ENCODE peak calls at places on chromosome 14, in five cellular contexts. One of them, this sample, is unnamed.

GRCh38 chr14:69484444-69485113 is at the start of gene PLEKHD1:
- DNase-seq in AG04450: no peak
- DNase-seq in endothelial cell: peak
- DNase-seq in hypothalamus: no peak
- DNase-seq in H4: no peak
- DNase-seq in this sample: peak

GRCh38 chr14:29858299-29858698 is 69.3 kb downstream of the PRKD1 start:
- DNase-seq in endothelial cell: no peak
- DNase-seq in H4: no peak
- DNase-seq in AG04450: no peak
- DNase-seq in hypothalamus: no peak
- DNase-seq in this sample: no peak

GRCh38 chr14:101126376-101127130 is 223.0 kb upstream of the RTL1 start:
- DNase-seq in endothelial cell: no peak
- DNase-seq in AG04450: no peak
- DNase-seq in H4: no peak
- DNase-seq in hypothalamus: no peak
- DNase-seq in this sample: peak

GRCh38 chr14:67187210-67187609 is 2.0 kb upstream of the GARIN2 start:
- DNase-seq in H4: peak
- DNase-seq in hypothalamus: no peak
- DNase-seq in AG04450: no peak
- DNase-seq in endothelial cell: no peak
- DNase-seq in this sample: no peak

GRCh38 chr14:22450266-22450665 is 138.8 kb downstream of the DAD1 start:
- DNase-seq in hypothalamus: no peak
- DNase-seq in endothelial cell: no peak
- DNase-seq in AG04450: no peak
- DNase-seq in H4: no peak
- DNase-seq in this sample: no peak

GRCh38 chr14:43090380-43090779 is 1416.7 kb downstream of the FSCB start:
- DNase-seq in endothelial cell: no peak
- DNase-seq in hypothalamus: no peak
- DNase-seq in H4: no peak
- DNase-seq in AG04450: no peak
- DNase-seq in this sample: no peak

GRCh38 chr14:104138098-104138890 is at the start of gene KIF26A:
- DNase-seq in AG04450: no peak
- DNase-seq in hypothalamus: no peak
- DNase-seq in H4: no peak
- DNase-seq in endothelial cell: peak
- DNase-seq in this sample: peak

GRCh38 chr14:64540208-64541202 is at the start of gene HSPA2:
- DNase-seq in H4: peak
- DNase-seq in endothelial cell: peak
- DNase-seq in AG04450: peak
- DNase-seq in hypothalamus: peak
- DNase-seq in this sample: peak

GRCh38 chr14:72850360-72850759 is 43.5 kb downstream of the DPF3 start:
- DNase-seq in AG04450: no peak
- DNase-seq in H4: no peak
- DNase-seq in endothelial cell: no peak
- DNase-seq in hypothalamus: no peak
- DNase-seq in this sample: no peak

GRCh38 chr14:101960225-101960624 is 4.1 kb upstream of the DYNC1H1 start:
- DNase-seq in AG04450: no peak
- DNase-seq in hypothalamus: no peak
- DNase-seq in endothelial cell: peak
- DNase-seq in H4: no peak
- DNase-seq in this sample: no peak

GRCh38 chr14:100590726-100591452 is 3.7 kb upstream of the BEGAIN start:
- DNase-seq in AG04450: no peak
- DNase-seq in endothelial cell: no peak
- DNase-seq in H4: no peak
- DNase-seq in hypothalamus: no peak
- DNase-seq in this sample: peak

This sample was measured in left lung.